ENCODE peak calls at places on chromosomes 3 and 15, in eight cellular contexts. P, A, I, U, R, F, G and T are unnamed samples.

GRCh38 chr3:162437480-162437879 is 940.9 kb downstream of the OTOL1 start:
- DNase-seq in U (peak; percentile 47), I (no peak), F (no peak), P (no peak), A (no peak), G (no peak), R (no peak), T (no peak)

GRCh38 chr15:23869391-23869790 is 182.3 kb upstream of the NDN start:
- DNase-seq in U (no peak), P (peak; percentile 37), R (no peak), A (peak; percentile 75), I (peak; percentile 86), G (no peak), F (no peak), T (peak; percentile 76)

GRCh38 chr15:94070341-94071275 is 160.8 kb upstream of the MCTP2 start:
- DNase-seq in P (peak; percentile 25), G (no peak), R (no peak), A (no peak), U (no peak), F (no peak), I (peak; percentile 13), T (peak; percentile 24)

GRCh38 chr15:45149060-45149459 is 19.3 kb downstream of the DUOX1 start:
- DNase-seq in P (no peak), A (no peak), U (no peak), I (no peak), F (no peak), R (no peak), G (no peak), T (peak; percentile 74)

GRCh38 chr15:85154061-85154460 is 172.4 kb downstream of the PDE8A start:
- DNase-seq in I (no peak), U (no peak), G (no peak), F (no peak), P (no peak), A (no peak), R (peak; percentile 33), T (no peak)

GRCh38 chr3:138062626-138063025 is 52.7 kb downstream of the CLDN18 start:
- DNase-seq in F (no peak), R (no peak), G (no peak), U (no peak), I (no peak), A (no peak), P (no peak), T (no peak)

GRCh38 chr3:23806322-23807160 is 786 bp downstream of the UBE2E1 start:
- DNase-seq in A (peak; percentile 87), F (peak; percentile 23), R (no peak), U (no peak), G (peak; percentile 68), I (peak; percentile 67), P (peak; percentile 24), T (peak; percentile 9)

GRCh38 chr3:182609575-182610156 is 183.6 kb upstream of the ATP11B start:
- DNase-seq in R (peak; percentile 89), G (no peak), U (peak; percentile 78), A (no peak), I (no peak), F (no peak), P (peak; percentile 78), T (peak; percentile 45)

GRCh38 chr3:40355410-40355809 is 31.6 kb upstream of the ENTPD3 start:
- DNase-seq in G (no peak), I (no peak), A (no peak), U (no peak), P (no peak), F (no peak), R (no peak), T (no peak)

GRCh38 chr15:45112143-45112591 is 1.8 kb downstream of the DUOX2 start:
- DNase-seq in R (no peak), G (no peak), I (no peak), U (no peak), F (no peak), A (no peak), P (no peak), T (no peak)

GRCh38 chr15:58258501-58259274 is 120.5 kb downstream of the AQP9 start:
- DNase-seq in R (peak; percentile 96), U (no peak), A (no peak), G (no peak), P (no peak), I (no peak), F (no peak), T (no peak)

GRCh38 chr3:139830817-139831216 is 104.2 kb upstream of the CLSTN2 start:
- DNase-seq in P (no peak), R (no peak), A (no peak), U (no peak), G (no peak), I (peak; percentile 57), F (no peak), T (peak; percentile 94)

GRCh38 chr3:178048768-178049167 is 487.5 kb upstream of the KCNMB2 start:
- DNase-seq in G (no peak), P (no peak), U (no peak), I (no peak), F (no peak), A (no peak), R (no peak), T (no peak)

GRCh38 chr3:84634668-84635067 is 324.1 kb upstream of the CADM2 start:
- DNase-seq in F (no peak), R (no peak), U (no peak), A (no peak), G (no peak), P (no peak), I (no peak), T (no peak)

GRCh38 chr3:43405888-43406636 is 119.7 kb downstream of the SNRK start:
- DNase-seq in U (no peak), F (no peak), G (peak; percentile 81), P (no peak), I (no peak), R (peak; percentile 4), A (no peak), T (no peak)

GRCh38 chr3:116445291-116445841 is at the start of gene LSAMP:
- DNase-seq in I (peak; percentile 94), P (peak; percentile 13), G (no peak), F (no peak), U (no peak), R (no peak), A (no peak), T (peak; percentile 59)

GRCh38 chr3:43894176-43895049 is 203.7 kb downstream of the ABHD5 start:
- DNase-seq in G (peak; percentile 72), P (peak; percentile 37), U (peak; percentile 58), A (peak; percentile 84), F (peak; percentile 89), R (peak; percentile 63), I (peak; percentile 93), T (peak; percentile 75)

GRCh38 chr15:58432421-58432820 is 630 bp downstream of the LIPC start:
- DNase-seq in P (no peak), G (no peak), I (no peak), A (no peak), F (no peak), R (no peak), U (no peak), T (no peak)

GRCh38 chr3:79651536-79652065 is 116.2 kb downstream of the ROBO1 start:
- DNase-seq in R (no peak), G (no peak), A (no peak), I (peak; percentile 78), P (no peak), U (no peak), F (no peak), T (peak; percentile 33)

DNA sequence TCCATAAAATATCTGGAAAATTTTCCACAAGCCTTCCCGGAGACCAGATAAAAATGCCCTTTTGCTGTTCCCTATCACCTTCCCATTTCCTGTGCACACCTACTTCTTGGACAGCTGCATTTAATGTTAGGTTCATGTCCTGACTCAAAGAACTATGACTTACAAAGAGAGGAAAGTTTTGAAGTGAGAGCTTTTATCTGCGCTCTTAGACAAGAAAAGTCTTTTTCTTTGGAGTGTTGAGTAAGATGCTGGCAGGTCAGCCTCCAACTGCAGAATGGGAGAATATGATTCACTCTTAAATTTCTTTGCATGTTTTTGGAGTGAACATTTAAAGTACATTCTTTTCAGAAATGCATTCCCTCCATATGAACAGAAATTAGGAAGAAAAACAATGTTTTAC is 147.3 kb upstream of the DPH6 start:
- DNase-seq in A (no peak), F (no peak), U (no peak), P (no peak), I (no peak), R (peak; percentile 45), G (no peak), T (no peak)
- H3K4me1 ChIP-seq in A (no peaks in the 10 kb centered on the region), F (no peaks in the 10 kb centered on the region), U (peaks cover 18% of the 10 kb centered on the region), P (peaks cover 2% of the 10 kb centered on the region), I (peaks cover 12% of the 10 kb centered on the region), R (peaks cover 32% of the 10 kb centered on the region), G (no peaks in the 10 kb centered on the region), T (peaks cover 15% of the 10 kb centered on the region)

DNA sequence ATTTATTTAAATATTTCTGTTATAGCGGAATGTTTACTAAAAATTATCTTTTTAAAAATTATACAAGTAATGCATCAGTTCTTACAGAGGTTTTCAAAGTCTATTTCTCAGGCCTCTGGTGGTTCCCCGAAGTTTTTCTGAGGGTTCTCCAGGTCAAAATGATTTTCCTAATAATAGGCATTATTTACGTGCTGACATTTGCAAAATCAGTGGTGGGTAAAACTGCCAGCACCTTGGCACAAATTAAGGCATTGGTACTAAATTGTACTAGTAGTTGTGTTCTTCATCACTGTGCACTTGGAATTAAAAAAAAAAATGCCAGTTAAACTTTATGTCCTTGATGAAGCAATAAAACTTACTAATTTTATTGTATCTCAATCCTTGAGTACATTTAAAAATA is 9.5 kb downstream of the PIAS1 start:
- DNase-seq in I (no peak), G (no peak), U (no peak), A (no peak), R (no peak), P (no peak), F (no peak), T (no peak)
- H3K4me1 ChIP-seq in I (peaks cover 26% of the 10 kb centered on the region), G (no peaks in the 10 kb centered on the region), U (no peaks in the 10 kb centered on the region), A (peaks cover 79% of the 10 kb centered on the region), R (peaks cover 11% of the 10 kb centered on the region), P (peaks cover 14% of the 10 kb centered on the region), F (peaks cover 27% of the 10 kb centered on the region), T (no peaks in the 10 kb centered on the region)

GRCh38 chr3:58016710-58017109 is 8.5 kb downstream of the FLNB start:
- DNase-seq in R (no peak), A (no peak), I (no peak), U (no peak), P (no peak), F (no peak), G (no peak), T (no peak)
- H3K4me1 ChIP-seq in R (peaks cover 62% of the 10 kb centered on the region), A (peaks cover 14% of the 10 kb centered on the region), I (peaks cover 29% of the 10 kb centered on the region), U (peaks cover 85% of the 10 kb centered on the region), P (peaks cover 55% of the 10 kb centered on the region), F (peaks cover 5% of the 10 kb centered on the region), G (peaks cover 4% of the 10 kb centered on the region), T (peaks cover 5% of the 10 kb centered on the region)

GRCh38 chr3:195160908-195161434 is 110.0 kb downstream of the XXYLT1 start:
- DNase-seq in A (no peak), F (peak; percentile 23), G (no peak), U (no peak), R (no peak), I (no peak), P (no peak), T (no peak)
- H3K4me1 ChIP-seq in A (peaks cover 76% of the 10 kb centered on the region), F (peaks cover 74% of the 10 kb centered on the region), G (no peaks in the 10 kb centered on the region), U (peaks cover 7% of the 10 kb centered on the region), R (no peaks in the 10 kb centered on the region), I (peaks cover 11% of the 10 kb centered on the region), P (peaks cover 21% of the 10 kb centered on the region), T (peaks cover 17% of the 10 kb centered on the region)